ENCODE peak calls at places on chromosomes 13 and 19, in eight cellular contexts. G is ascending aorta, P is cardiac muscle cell, B is HCT116, N is mammary epithelial cell, M is astrocyte of the spinal cord, J is GM10248, X is cardiac fibroblast. S is an unnamed sample.

GRCh38 chr13:27854606-27855005 is 62.3 kb downstream of the GSX1 start:
- DNase-seq in G (no peak), P (no peak), B (no peak), N (no peak), M (no peak), J (no peak), X (no peak), S (peak)

GRCh38 chr13:48233097-48233885 is at the start of gene ITM2B:
- DNase-seq in G (peak), P (peak), B (peak), N (peak), M (peak), J (peak), X (peak), S (peak)

GRCh38 chr13:106599875-106600797 is 32.2 kb upstream of the ARGLU1 start:
- DNase-seq in G (no peak), P (peak), B (no peak), N (peak), M (peak), J (no peak), X (peak), S (peak)

GRCh38 chr13:74452176-74452575 is 318.0 kb upstream of the KLF12 start:
- DNase-seq in G (no peak), P (peak), B (no peak), N (peak), M (no peak), J (no peak), X (peak), S (no peak)

GRCh38 chr19:44605547-44605946 is 7.8 kb upstream of the IGSF23 start:
- DNase-seq in G (no peak), P (no peak), B (no peak), N (no peak), M (no peak), J (no peak), X (no peak), S (no peak)

GRCh38 chr19:58395220-58395978 is at the start of gene RNF225:
- DNase-seq in G (no peak), P (no peak), B (no peak), N (peak), M (no peak), J (no peak), X (no peak), S (no peak)

GRCh38 chr19:47272448-47273312 is 2.0 kb upstream of the INAFM1 start:
- DNase-seq in G (peak), P (no peak), B (no peak), N (no peak), M (no peak), J (no peak), X (no peak), S (no peak)

GRCh38 chr19:45179063-45179847 is 671 bp downstream of the BLOC1S3 start:
- DNase-seq in G (no peak), P (peak), B (no peak), N (peak), M (no peak), J (peak), X (peak), S (peak)

GRCh38 chr19:41998246-41999020 is 4.4 kb upstream of the ATP1A3 start:
- DNase-seq in G (no peak), P (peak), B (peak), N (no peak), M (no peak), J (peak), X (peak), S (peak)

GRCh38 chr19:7507884-7508283 is 8.0 kb upstream of the ZNF358 start:
- DNase-seq in G (peak), P (peak), B (peak), N (peak), M (peak), J (no peak), X (peak), S (peak)

GRCh38 chr13:113002206-113002821 is 33.3 kb downstream of the MCF2L start:
- DNase-seq in G (no peak), P (no peak), B (no peak), N (no peak), M (no peak), J (no peak), X (no peak), S (no peak)

GRCh38 chr19:38868551-38868950 is 9.5 kb downstream of the RINL start:
- DNase-seq in G (no peak), P (no peak), B (no peak), N (no peak), M (no peak), J (no peak), X (no peak), S (no peak)

GRCh38 chr13:99323488-99323887 is 16.3 kb upstream of the GPR183 start:
- DNase-seq in G (no peak), P (no peak), B (peak), N (peak), M (no peak), J (no peak), X (peak), S (peak)

GRCh38 chr13:111636271-111636670 is 315.8 kb downstream of the TEX29 start:
- DNase-seq in G (no peak), P (no peak), B (no peak), N (no peak), M (no peak), J (no peak), X (no peak), S (no peak)

GRCh38 chr13:45882626-45883025 is 31.1 kb upstream of the SIAH3 start:
- DNase-seq in G (no peak), P (no peak), B (no peak), N (no peak), M (no peak), J (no peak), X (no peak), S (no peak)
- TF ChIP-seq CTCF in G (no peak), P (no peak), B (no peak), N (no peak), M (no peak), J (no peak), X (no peak), S (no peak)

GRCh38 chr19:1270854-1271527 is 1.9 kb downstream of the CIRBP start:
- DNase-seq in G (no peak), P (no peak), B (no peak), N (no peak), M (no peak), J (no peak), X (peak), S (no peak)

GRCh38 chr19:1270168-1270853 is 1.2 kb downstream of the CIRBP start:
- DNase-seq in G (no peak), P (no peak), B (no peak), N (no peak), M (no peak), J (no peak), X (no peak), S (peak)

GRCh38 chr19:1268392-1269064 is 604 bp upstream of the CIRBP start:
- DNase-seq in G (peak), P (no peak), B (no peak), N (no peak), M (no peak), J (no peak), X (no peak), S (no peak)

GRCh38 chr19:1269065-1269477 is at the start of gene CIRBP:
- DNase-seq in G (peak), P (peak), B (peak), N (peak), M (peak), J (peak), X (peak), S (peak)

DNA sequence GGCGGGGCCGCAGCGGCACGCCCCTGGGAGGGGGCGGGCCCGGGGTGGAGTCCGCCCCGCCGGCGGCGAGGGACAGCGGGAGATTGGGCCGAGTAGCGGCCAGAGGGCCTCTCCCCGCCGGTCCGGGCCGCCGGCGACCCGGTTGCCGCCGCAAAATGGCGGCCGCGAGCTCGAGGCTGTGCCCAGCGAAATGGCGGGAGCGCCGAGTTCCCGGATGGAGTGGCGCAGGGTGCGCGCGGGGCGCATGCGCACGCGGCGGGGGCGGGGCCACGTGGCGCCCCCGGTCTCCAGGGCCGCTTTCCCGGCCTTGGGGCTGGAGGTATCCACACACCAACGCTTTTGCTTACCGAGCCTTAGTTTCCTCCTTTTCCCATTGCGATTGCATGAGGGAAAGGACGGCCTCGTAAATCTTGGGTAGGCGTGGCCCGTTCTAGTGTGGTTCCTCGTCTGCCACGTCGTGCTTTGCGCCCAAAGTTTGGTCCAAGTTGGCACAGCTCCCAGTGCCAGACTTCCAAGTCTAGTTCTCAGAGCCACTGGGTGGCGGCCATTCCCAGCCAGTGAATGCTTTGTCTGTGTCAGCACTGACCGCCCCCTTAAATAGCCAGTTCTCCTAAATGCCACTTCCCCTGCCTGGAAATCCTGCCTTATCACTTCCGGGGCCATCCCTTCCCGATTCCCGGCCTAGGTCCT is 491 bp downstream of the CIRBP start:
- DNase-seq in G (peak), P (peak), B (no peak), N (peak), M (peak), J (peak), X (peak), S (peak)
- TF ChIP-seq CTCF in G (no peak), P (peak), B (no peak), N (no peak), M (peak), J (no peak), X (no peak), S (no peak)

GRCh38 chr19:16659832-16660708 is at the start of gene SMIM7:
- DNase-seq in G (peak), P (peak), B (peak), N (peak), M (peak), J (peak), X (peak), S (peak)
- TF ChIP-seq CTCF in G (no peak), P (peak), B (no peak), N (no peak), M (peak), J (peak), X (no peak), S (no peak)

GRCh38 chr19:51786651-51787494 is 8.1 kb upstream of the FPR3 start:
- DNase-seq in G (no peak), P (no peak), B (no peak), N (no peak), M (no peak), J (no peak), X (no peak), S (no peak)

GRCh38 chr19:51784109-51784785 is 10.7 kb upstream of the FPR3 start:
- DNase-seq in G (no peak), P (no peak), B (no peak), N (peak), M (no peak), J (no peak), X (no peak), S (no peak)

GRCh38 chr19:51784922-51785690 is 9.9 kb upstream of the FPR3 start:
- DNase-seq in G (peak), P (peak), B (no peak), N (peak), M (no peak), J (peak), X (peak), S (peak)

GRCh38 chr19:51779703-51780102 is 15.3 kb upstream of the FPR3 start:
- DNase-seq in G (no peak), P (no peak), B (no peak), N (no peak), M (no peak), J (no peak), X (no peak), S (no peak)

GRCh38 chr19:51783373-51783772 is 11.6 kb upstream of the FPR3 start:
- DNase-seq in G (no peak), P (peak), B (peak), N (peak), M (no peak), J (no peak), X (peak), S (peak)
- TF ChIP-seq CTCF in G (no peak), P (peak), B (peak), N (peak), M (peak), J (no peak), X (peak), S (peak)

GRCh38 chr13:20231839-20232555 is at the start of gene GJB6:
- DNase-seq in G (peak), P (no peak), B (no peak), N (peak), M (no peak), J (peak), X (no peak), S (no peak)
- TF ChIP-seq CTCF in G (no peak), P (no peak), B (no peak), N (no peak), M (no peak), J (no peak), X (no peak), S (no peak)

GRCh38 chr19:50607388-50607787 is 32.3 kb downstream of the SYT3 start:
- DNase-seq in G (no peak), P (no peak), B (no peak), N (no peak), M (no peak), J (no peak), X (no peak), S (no peak)

GRCh38 chr19:50602496-50602895 is 34.3 kb upstream of the LRRC4B start:
- DNase-seq in G (no peak), P (no peak), B (no peak), N (no peak), M (no peak), J (no peak), X (no peak), S (no peak)

GRCh38 chr19:50602935-50603334 is 34.7 kb upstream of the LRRC4B start:
- DNase-seq in G (no peak), P (no peak), B (no peak), N (no peak), M (no peak), J (no peak), X (no peak), S (no peak)

DNA sequence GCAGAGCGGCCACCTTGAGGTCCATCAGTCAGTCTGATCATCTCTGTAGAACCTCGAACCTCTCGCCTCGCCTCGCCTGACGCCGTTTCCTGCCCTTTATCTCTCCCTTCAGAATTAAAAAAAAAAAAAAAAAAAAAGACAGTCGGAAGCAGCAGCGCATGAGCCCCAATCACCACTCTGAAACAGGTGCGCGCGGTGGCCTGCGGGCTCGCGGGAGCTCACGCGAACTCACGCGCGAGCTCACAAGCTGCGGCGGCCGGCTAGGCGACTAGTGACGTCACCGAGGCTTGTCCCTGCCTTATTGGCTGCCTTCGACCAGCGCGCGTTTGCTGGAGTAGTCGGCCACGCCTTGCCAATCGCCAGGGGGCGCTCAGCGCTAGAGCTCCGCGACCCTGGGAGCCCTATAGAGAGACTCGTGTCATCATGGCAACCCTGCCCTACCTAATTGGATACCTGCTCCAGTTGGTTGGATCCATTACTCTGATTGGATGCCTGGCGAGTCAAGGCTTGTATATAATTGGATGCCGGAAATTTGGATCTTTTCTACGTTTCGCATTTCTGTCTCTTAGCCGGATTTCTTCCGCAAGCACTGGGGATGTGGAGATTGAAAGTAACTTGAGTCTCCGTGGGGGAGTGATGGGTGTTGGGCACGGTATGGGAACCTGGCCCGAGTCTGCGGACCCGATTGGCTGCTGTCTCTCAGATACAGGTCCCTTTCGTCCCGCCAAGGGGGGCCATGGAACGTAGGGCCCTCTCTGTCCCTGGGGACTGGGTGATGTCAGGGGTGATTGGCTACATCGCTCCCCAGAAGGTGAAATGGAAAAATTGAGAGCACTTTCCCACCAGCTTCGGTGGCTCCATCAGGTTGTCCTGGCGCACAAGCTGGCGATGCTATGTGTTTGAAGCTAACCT is 31.6 kb downstream of the SYT3 start:
- DNase-seq in G (peak), P (peak), B (peak), N (peak), M (peak), J (peak), X (peak), S (no peak)
- TF ChIP-seq CTCF in G (no peak), P (peak), B (peak), N (no peak), M (peak), J (peak), X (peak), S (no peak)

DNA sequence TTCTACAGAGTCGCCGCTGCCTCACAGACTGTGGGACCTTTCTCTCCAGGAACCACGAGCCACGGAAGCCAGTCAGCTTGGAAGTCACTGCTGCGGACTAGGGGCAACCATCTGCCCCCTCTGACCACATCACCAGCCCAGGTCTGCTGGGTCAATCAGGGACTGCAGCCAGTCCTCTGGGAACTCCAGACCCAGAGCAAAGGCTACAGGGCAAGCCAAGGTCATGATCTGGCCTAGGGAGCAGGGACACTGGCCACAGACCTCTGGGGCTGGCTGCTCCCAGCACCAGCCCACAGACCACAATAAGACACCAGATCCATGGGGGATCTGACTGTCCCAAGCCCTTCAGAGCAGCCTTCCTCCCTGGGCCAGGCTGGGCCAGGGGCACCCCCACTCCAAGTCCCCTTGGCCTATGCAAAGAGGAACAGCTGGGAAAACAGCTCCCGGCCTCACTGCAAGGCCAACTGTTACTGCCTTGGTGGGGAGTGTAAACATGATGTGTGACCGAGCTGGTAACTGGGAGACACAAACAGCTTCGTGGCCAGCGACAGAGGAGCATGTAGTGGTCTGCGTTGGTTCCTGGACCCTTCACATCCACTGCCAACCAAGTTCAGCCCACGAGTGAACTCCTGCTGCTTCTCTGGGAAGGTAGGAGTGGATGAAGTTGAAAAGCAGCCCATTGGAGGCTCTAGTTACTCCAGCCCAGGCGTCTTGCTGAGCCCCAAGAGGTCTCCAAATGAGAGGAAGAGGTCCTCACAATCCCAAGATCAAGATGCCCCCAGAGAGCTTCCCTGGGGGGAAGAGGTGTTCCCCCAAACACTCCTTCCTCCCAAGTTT is 1.5 kb downstream of the AKT2 start:
- DNase-seq in G (no peak), P (no peak), B (no peak), N (no peak), M (peak), J (no peak), X (no peak), S (no peak)
- TF ChIP-seq CTCF in G (no peak), P (no peak), B (no peak), N (no peak), M (no peak), J (no peak), X (no peak), S (no peak)

GRCh38 chr19:17716309-17716929 is 2.9 kb upstream of the MAP1S start:
- DNase-seq in G (no peak), P (no peak), B (no peak), N (no peak), M (no peak), J (no peak), X (no peak), S (no peak)
- TF ChIP-seq CTCF in G (no peak), P (no peak), B (peak), N (peak), M (no peak), J (no peak), X (peak), S (no peak)